ENCODE peak calls at places on chromosomes 2 and 18, in seven cellular contexts. Z is H9, R is trophoblast cell, L is neuronal stem cell, A is mesendoderm, Q is H1, U is IMR-90. D is an unnamed sample.

GRCh38 chr2:163155279-163155883 is 316.8 kb upstream of the KCNH7 start:
- DNase-seq in A (peak), U (peak), R (no peak), L (peak), Q (no peak), Z (no peak), D (peak)

GRCh38 chr2:24785704-24786321 is 7.4 kb downstream of the PTRHD1 start:
- DNase-seq in Q (no peak), R (no peak), L (no peak), U (no peak), A (no peak), Z (no peak), D (no peak)

GRCh38 chr2:23513245-23513880 is 128.4 kb downstream of the KLHL29 start:
- DNase-seq in A (no peak), Q (no peak), Z (no peak), L (no peak), R (no peak), U (no peak), D (no peak)

GRCh38 chr2:108169982-108170625 is 69.7 kb upstream of the SULT1C3 start:
- DNase-seq in Q (no peak), R (no peak), Z (peak), L (no peak), U (peak), A (peak), D (peak)

GRCh38 chr2:199310654-199311275 is 147.0 kb downstream of the SATB2 start:
- DNase-seq in A (no peak), L (no peak), U (no peak), Q (no peak), Z (no peak), R (no peak), D (no peak)

GRCh38 chr18:38698108-38698507 is 1132.5 kb upstream of the CELF4 start:
- DNase-seq in R (no peak), Q (no peak), U (no peak), L (no peak), Z (peak), A (peak), D (no peak)

GRCh38 chr18:75220786-75221355 is 10.3 kb downstream of the TSHZ1 start:
- DNase-seq in L (no peak), A (no peak), R (no peak), Z (no peak), Q (no peak), U (no peak), D (no peak)

GRCh38 chr2:183035954-183036669 is 2.1 kb downstream of the NCKAP1 start:
- DNase-seq in Z (no peak), U (no peak), R (no peak), Q (no peak), A (no peak), L (no peak), D (no peak)

GRCh38 chr2:70994055-70994444 is 623 bp downstream of the TEX261 start:
- DNase-seq in Z (no peak), U (peak), Q (no peak), L (no peak), R (no peak), A (no peak), D (peak)

GRCh38 chr2:69214898-69215297 is 172.1 kb downstream of the GFPT1 start:
- DNase-seq in U (peak), Q (no peak), Z (no peak), A (no peak), R (no peak), L (no peak), D (peak)

GRCh38 chr2:74779587-74780135 is 54.3 kb upstream of the HK2 start:
- DNase-seq in R (no peak), Q (no peak), L (no peak), U (no peak), A (no peak), Z (no peak), D (no peak)

GRCh38 chr2:31197166-31197565 is 20.1 kb downstream of the CAPN14 start:
- DNase-seq in R (peak), L (no peak), U (no peak), Z (no peak), Q (no peak), A (peak), D (no peak)

GRCh38 chr2:143901185-143901842 is 618.6 kb downstream of the ZEB2 start:
- DNase-seq in Q (no peak), Z (no peak), R (peak), U (peak), A (no peak), L (no peak), D (peak)

GRCh38 chr2:60818272-60818671 is 62.2 kb downstream of the PAPOLG start:
- DNase-seq in Q (no peak), Z (no peak), L (no peak), R (no peak), A (peak), U (peak), D (peak)

GRCh38 chr2:120313695-120314615 is 32.0 kb upstream of the INHBB start:
- DNase-seq in Q (no peak), A (no peak), R (no peak), Z (no peak), L (no peak), U (no peak), D (no peak)

GRCh38 chr2:160390544-160391258 is 102.9 kb downstream of the RBMS1 start:
- DNase-seq in Z (no peak), R (no peak), U (peak), A (no peak), L (no peak), Q (no peak), D (no peak)

GRCh38 chr2:43081131-43081745 is 145.2 kb downstream of the ZFP36L2 start:
- DNase-seq in U (no peak), L (no peak), Q (no peak), R (no peak), Z (no peak), A (no peak), D (no peak)

GRCh38 chr2:162155093-162155492 is 3.0 kb upstream of the GCG start:
- DNase-seq in U (no peak), R (no peak), Q (no peak), A (no peak), Z (no peak), L (no peak), D (no peak)

GRCh38 chr2:183541766-183542165 is 417.5 kb downstream of the NUP35 start:
- DNase-seq in Q (no peak), U (no peak), R (peak), Z (no peak), A (no peak), L (no peak), D (peak)

GRCh38 chr2:85785027-85785822 is 31.4 kb downstream of the ATOH8 start:
- DNase-seq in A (no peak), U (peak), Z (no peak), R (no peak), L (no peak), Q (no peak), D (peak)

GRCh38 chr2:37143986-37144385 is 12.8 kb downstream of the EIF2AK2 start:
- DNase-seq in U (peak), Z (no peak), A (no peak), Q (no peak), L (no peak), R (no peak), D (peak)

GRCh38 chr2:111678651-111679050 is 205.3 kb downstream of the ANAPC1 start:
- DNase-seq in A (peak), Q (no peak), L (no peak), R (no peak), Z (no peak), U (peak), D (no peak)

GRCh38 chr2:173010233-173010632 is 65.4 kb upstream of the MAP3K20 start:
- DNase-seq in Z (no peak), A (no peak), U (no peak), L (no peak), Q (no peak), R (no peak), D (no peak)

GRCh38 chr2:98492441-98492840 is 47.8 kb downstream of the INPP4A start:
- DNase-seq in L (no peak), Z (no peak), Q (no peak), U (no peak), A (no peak), R (no peak), D (no peak)

GRCh38 chr2:168348076-168348475 is 100.7 kb upstream of the STK39 start:
- DNase-seq in U (peak), Z (peak), A (peak), L (peak), Q (no peak), R (peak), D (peak)

GRCh38 chr2:228417966-228418365 is 236.5 kb upstream of the SPHKAP start:
- DNase-seq in A (no peak), U (no peak), Z (no peak), R (no peak), Q (no peak), L (no peak), D (no peak)

GRCh38 chr18:23134780-23135678 is at the start of gene CABLES1:
- DNase-seq in L (peak), Z (peak), U (peak), Q (no peak), R (peak), A (peak), D (peak)

GRCh38 chr2:112244854-112245253 is 10.0 kb downstream of the ZC3H8 start:
- DNase-seq in R (no peak), Q (no peak), Z (no peak), L (no peak), U (no peak), A (no peak), D (no peak)

GRCh38 chr18:76452357-76452756 is 42.7 kb downstream of the ZNF516 start:
- DNase-seq in U (peak), R (no peak), L (no peak), Z (no peak), A (peak), Q (no peak), D (peak)

GRCh38 chr2:29920130-29920577 is 1.2 kb downstream of the ALK start:
- DNase-seq in Z (peak), U (no peak), Q (no peak), L (peak), R (peak), A (peak), D (peak)

GRCh38 chr2:105744909-105745853 is at the start of gene NCK2:
- DNase-seq in U (peak), L (peak), A (peak), Z (no peak), Q (no peak), R (no peak), D (peak)

DNA sequence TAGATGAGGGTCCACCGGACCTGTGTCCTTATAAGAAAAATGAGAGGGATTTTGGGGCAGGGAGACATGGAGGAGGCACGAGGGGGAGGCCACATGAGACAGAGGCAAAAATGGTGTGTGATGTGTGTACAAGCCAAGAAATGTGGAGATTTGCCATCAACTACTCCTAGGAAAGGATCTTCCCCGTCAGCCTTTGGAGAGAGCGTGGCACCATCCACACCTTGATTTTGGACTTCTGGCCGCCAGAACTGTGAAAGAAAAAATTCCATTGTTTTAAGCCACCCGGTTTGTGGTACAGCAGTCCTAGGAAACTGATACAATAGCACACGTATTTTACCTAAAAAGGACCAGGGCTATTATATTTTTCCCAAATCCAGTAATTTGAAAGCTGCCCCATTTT is 829.0 kb upstream of the SALL3 start:
- DNase-seq in R (no peak), U (no peak), A (no peak), Z (no peak), L (no peak), Q (no peak), D (no peak)
- H3K18ac ChIP-seq in R (no peak), U (no peak), A (no peak), Z (no peak), L (no peak), Q (no peak), D (no peak)

GRCh38 chr18:13444430-13445240 is 226.1 kb downstream of the LDLRAD4 start:
- DNase-seq in Z (no peak), U (no peak), Q (no peak), R (no peak), A (no peak), L (no peak), D (no peak)

GRCh38 chr18:13445241-13445897 is 226.8 kb downstream of the LDLRAD4 start:
- DNase-seq in Q (no peak), R (no peak), U (no peak), Z (no peak), A (no peak), L (no peak), D (no peak)

GRCh38 chr18:13442451-13442850 is 223.9 kb downstream of the LDLRAD4 start:
- DNase-seq in U (no peak), Z (no peak), R (no peak), A (no peak), L (no peak), Q (no peak), D (no peak)

GRCh38 chr18:13441731-13442130 is 223.2 kb downstream of the LDLRAD4 start:
- DNase-seq in L (no peak), Z (no peak), R (no peak), A (no peak), Q (no peak), U (no peak), D (no peak)

GRCh38 chr18:13443546-13443945 is 225.0 kb downstream of the LDLRAD4 start:
- DNase-seq in A (no peak), Z (no peak), R (no peak), Q (no peak), L (no peak), U (no peak), D (no peak)
- H3K18ac ChIP-seq in A (no peak), Z (no peak), R (no peak), Q (no peak), L (no peak), U (no peak), D (no peak)

GRCh38 chr18:63263444-63263843 is 56.1 kb downstream of the BCL2 start:
- DNase-seq in L (no peak), R (no peak), Z (no peak), A (no peak), U (no peak), Q (no peak), D (no peak)

GRCh38 chr18:63262369-63263335 is 56.9 kb downstream of the BCL2 start:
- DNase-seq in L (no peak), R (peak), Z (no peak), A (no peak), Q (no peak), U (no peak), D (no peak)

GRCh38 chr18:63264871-63265270 is 54.7 kb downstream of the BCL2 start:
- DNase-seq in Q (no peak), R (no peak), L (no peak), U (no peak), Z (no peak), A (no peak), D (no peak)

GRCh38 chr18:63266888-63267790 is 52.4 kb downstream of the BCL2 start:
- DNase-seq in A (no peak), U (no peak), R (no peak), L (no peak), Q (no peak), Z (no peak), D (no peak)

DNA sequence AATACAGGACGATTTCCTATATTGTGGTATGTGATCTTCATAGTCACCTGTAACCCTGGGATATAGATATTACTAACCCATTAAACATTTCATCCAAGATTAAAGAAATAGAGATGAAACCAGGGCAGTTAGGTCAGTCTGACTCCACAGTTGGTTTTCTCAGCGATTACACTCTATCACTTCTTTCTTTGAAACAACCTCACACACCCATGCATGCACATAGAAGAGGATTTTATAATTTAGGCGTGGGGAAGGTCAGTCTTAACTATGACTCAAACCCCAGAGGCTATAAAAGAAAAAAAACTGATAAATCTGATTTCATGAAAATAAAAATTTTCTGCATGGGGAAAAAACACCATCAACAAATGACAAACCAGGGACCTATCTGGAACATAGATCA is 54.2 kb downstream of the BCL2 start:
- DNase-seq in U (no peak), L (no peak), Z (no peak), Q (no peak), R (no peak), A (no peak), D (no peak)
- H3K18ac ChIP-seq in U (no peak), L (no peak), Z (no peak), Q (no peak), R (no peak), A (no peak), D (no peak)

GRCh38 chr2:174593574-174594203 is 3.9 kb downstream of the WIPF1 start:
- DNase-seq in Q (no peak), U (peak), Z (no peak), R (no peak), A (peak), L (peak), D (peak)

GRCh38 chr2:174590346-174590745 is 7.3 kb downstream of the WIPF1 start:
- DNase-seq in Q (no peak), L (no peak), R (no peak), U (no peak), Z (no peak), A (no peak), D (no peak)

GRCh38 chr2:174590928-174591648 is 6.5 kb downstream of the WIPF1 start:
- DNase-seq in R (no peak), A (peak), L (no peak), Z (no peak), U (peak), Q (no peak), D (no peak)

GRCh38 chr2:174593041-174593440 is 4.6 kb downstream of the WIPF1 start:
- DNase-seq in Q (no peak), A (no peak), L (no peak), Z (no peak), U (no peak), R (no peak), D (no peak)

GRCh38 chr2:174591740-174592139 is 5.9 kb downstream of the WIPF1 start:
- DNase-seq in R (no peak), L (no peak), U (no peak), Q (no peak), Z (no peak), A (no peak), D (no peak)
- H3K18ac ChIP-seq in R (no peak), L (no peak), U (peak), Q (no peak), Z (no peak), A (no peak), D (no peak)

GRCh38 chr2:9693646-9694045 is 62.8 kb upstream of the YWHAQ start:
- DNase-seq in R (no peak), L (no peak), Z (no peak), A (no peak), Q (no peak), U (no peak), D (no peak)

GRCh38 chr2:9695916-9696315 is 65.1 kb upstream of the YWHAQ start:
- DNase-seq in Z (no peak), R (no peak), A (no peak), L (no peak), Q (no peak), U (no peak), D (no peak)

GRCh38 chr2:9693138-9693520 is 62.3 kb upstream of the YWHAQ start:
- DNase-seq in Q (no peak), R (no peak), U (peak), L (no peak), Z (no peak), A (no peak), D (peak)

GRCh38 chr2:9696731-9697130 is 65.9 kb upstream of the YWHAQ start:
- DNase-seq in U (no peak), L (no peak), A (no peak), Z (no peak), R (no peak), Q (no peak), D (no peak)

DNA sequence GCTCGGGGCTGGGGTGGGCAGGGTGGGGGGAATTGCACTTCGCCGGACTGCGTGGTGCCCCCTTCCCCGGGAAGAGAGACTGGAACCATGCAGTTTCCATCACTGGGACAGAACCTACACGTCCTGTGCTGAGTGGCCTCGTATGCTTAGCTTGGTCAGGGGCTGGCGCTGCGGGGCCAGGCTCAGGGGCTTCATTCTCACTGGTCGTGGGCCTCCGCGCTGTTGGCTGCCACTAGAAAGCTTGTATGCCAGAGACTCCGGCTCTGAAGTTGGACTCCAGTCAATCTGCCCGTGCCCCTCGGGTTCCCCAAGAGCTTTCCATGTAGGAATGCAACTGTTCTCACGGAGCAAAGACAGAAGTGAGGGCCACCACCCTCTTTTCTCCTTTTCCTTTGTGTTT is 63.9 kb upstream of the YWHAQ start:
- DNase-seq in L (no peak), R (no peak), Z (no peak), A (no peak), Q (no peak), U (no peak), D (no peak)
- H3K18ac ChIP-seq in L (no peak), R (no peak), Z (no peak), A (no peak), Q (no peak), U (no peak), D (no peak)

DNA sequence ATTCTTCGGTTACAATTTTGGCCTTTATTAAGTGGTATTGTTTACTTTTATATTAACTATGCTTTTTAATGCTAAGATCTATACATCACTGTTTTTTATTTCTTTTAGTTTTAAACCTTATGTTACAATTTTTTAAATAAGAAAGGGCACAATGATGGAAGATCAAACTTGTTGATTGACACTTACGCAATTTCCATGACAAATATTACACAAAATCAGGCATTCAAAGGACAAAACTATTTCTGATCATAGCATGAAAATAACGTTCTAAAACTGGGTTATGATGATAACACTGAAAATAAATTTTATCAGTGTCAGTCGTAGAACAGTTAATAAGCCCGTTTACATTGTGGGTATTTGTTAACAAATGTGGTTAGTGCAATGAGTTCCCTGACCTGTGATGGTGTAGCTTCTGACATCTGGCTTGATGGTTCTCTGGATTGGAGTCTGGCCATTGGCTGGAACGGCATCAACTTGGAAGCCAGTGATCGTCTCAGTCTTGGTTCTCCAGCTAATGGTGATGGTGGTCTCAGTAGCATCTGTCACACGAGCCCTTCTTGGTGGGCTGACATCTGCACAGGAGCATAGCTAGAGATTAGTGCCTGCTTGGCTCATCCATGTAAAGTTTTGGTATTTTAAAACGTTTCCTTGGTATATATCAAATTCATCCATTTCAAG is 59.6 kb downstream of the FN1 start:
- DNase-seq in R (no peak), Q (no peak), A (no peak), Z (no peak), U (no peak), L (no peak), D (no peak)
- H3K18ac ChIP-seq in R (no peak), Q (no peak), A (no peak), Z (no peak), U (no peak), L (no peak), D (no peak)

D was measured in mesenchymal stem cell.